ENCODE peak calls at places on chromosomes 13 and 19, in four cellular contexts. F is thoracic aorta, S is HCT116, H is endodermal cell. B is an unnamed sample.

GRCh38 chr13:98813993-98814392 is 61.5 kb upstream of the SLC15A1 start:
- DNase-seq in F (no peak), S (no peak), H (no peak), B (no peak)

GRCh38 chr19:3655402-3656072 is 28.9 kb upstream of the CACTIN start:
- DNase-seq in F (no peak), S (no peak), H (no peak), B (peak; percentile 94)

GRCh38 chr13:24274452-24274971 is 34.9 kb upstream of the C1QTNF9 start:
- DNase-seq in F (no peak), S (no peak), H (peak; percentile 25), B (no peak)

GRCh38 chr13:30334663-30335386 is 27.5 kb upstream of the KATNAL1 start:
- DNase-seq in F (no peak), S (peak; percentile 59), H (peak; percentile 73), B (no peak)

GRCh38 chr13:31627097-31627496 is 112.2 kb upstream of the RXFP2 start:
- DNase-seq in F (no peak), S (no peak), H (no peak), B (no peak)

GRCh38 chr13:50676602-50677001 is 166.9 kb downstream of the DLEU7 start:
- DNase-seq in F (no peak), S (no peak), H (peak; percentile 58), B (no peak)

GRCh38 chr13:90974249-90974954 is 373.1 kb upstream of the MIR17HG start:
- DNase-seq in F (no peak), S (no peak), H (no peak), B (no peak)

GRCh38 chr13:76668141-76668540 is 218.1 kb downstream of the KCTD12 start:
- DNase-seq in F (no peak), S (no peak), H (no peak), B (no peak)

GRCh38 chr19:54255105-54255775 is 1.8 kb downstream of the LILRB5 start:
- DNase-seq in F (no peak), S (no peak), H (peak; percentile 51), B (no peak)

GRCh38 chr19:8631425-8631819 is 989 bp downstream of the NFILZ start:
- DNase-seq in F (peak; percentile 35), S (no peak), H (peak; percentile 72), B (no peak)

GRCh38 chr19:31387662-31388175 is 38.5 kb upstream of the TSHZ3 start:
- DNase-seq in F (no peak), S (no peak), H (no peak), B (no peak)

GRCh38 chr13:78020861-78021260 is 102.2 kb upstream of the EDNRB start:
- DNase-seq in F (no peak), S (no peak), H (no peak), B (no peak)

GRCh38 chr13:29589234-29589633 is 6.3 kb downstream of the SLC7A1 start:
- DNase-seq in F (no peak), S (no peak), H (no peak), B (no peak)

GRCh38 chr13:113862191-113862765 is 1.6 kb downstream of the GAS6 start:
- DNase-seq in F (no peak), S (no peak), H (peak; percentile 59), B (no peak)

GRCh38 chr19:10353793-10354391 is 14.5 kb upstream of the ICAM3 start:
- DNase-seq in F (no peak), S (peak; percentile 32), H (peak; percentile 99), B (no peak)

GRCh38 chr13:25874907-25875306 is 176.9 kb downstream of the SHISA2 start:
- DNase-seq in F (no peak), S (no peak), H (no peak), B (no peak)

GRCh38 chr13:113916330-113916815 is 52.5 kb upstream of the GAS6 start:
- DNase-seq in F (no peak), S (no peak), H (no peak), B (no peak)

GRCh38 chr19:8220481-8220880 is 11.3 kb downstream of the CERS4 start:
- DNase-seq in F (no peak), S (no peak), H (no peak), B (no peak)

GRCh38 chr19:30356951-30357579 is 15.1 kb upstream of the ZNF536 start:
- DNase-seq in F (no peak), S (no peak), H (no peak), B (no peak)

GRCh38 chr13:95100525-95101121 is 200.6 kb downstream of the ABCC4 start:
- DNase-seq in F (no peak), S (no peak), H (no peak), B (peak; percentile 20)

GRCh38 chr19:44890366-44891015 is 563 bp upstream of the TOMM40 start:
- DNase-seq in F (peak; percentile 86), S (peak; percentile 100), H (peak; percentile 100), B (peak; percentile 100)

GRCh38 chr13:19070398-19070735 is 111.3 kb downstream of the TUBA3C start:
- DNase-seq in F (no peak), S (no peak), H (no peak), B (no peak)

GRCh38 chr19:11480927-11481776 is at the start of gene ELAVL3:
- DNase-seq in F (no peak), S (no peak), H (peak; percentile 68), B (no peak)

GRCh38 chr13:114038211-114038613 is 64.3 kb upstream of the C13orf46 start:
- DNase-seq in F (no peak), S (no peak), H (no peak), B (no peak)

GRCh38 chr19:49767380-49767779 is 579 bp downstream of the AP2A1 start:
- DNase-seq in F (no peak), S (no peak), H (peak; percentile 58), B (no peak)

GRCh38 chr13:34039678-34040077 is 221.7 kb downstream of the RFC3 start:
- DNase-seq in F (no peak), S (no peak), H (no peak), B (no peak)

GRCh38 chr13:60584976-60585375 is 188.0 kb downstream of the TDRD3 start:
- DNase-seq in F (no peak), S (no peak), H (peak; percentile 81), B (no peak)

GRCh38 chr13:112176746-112177119 is 109.8 kb downstream of the SOX1 start:
- DNase-seq in F (no peak), S (no peak), H (peak; percentile 37), B (no peak)

GRCh38 chr19:5642204-5642603 is 19.3 kb downstream of the SAFB start:
- DNase-seq in F (no peak), S (no peak), H (no peak), B (no peak)

GRCh38 chr19:3536429-3537100 is 2.4 kb upstream of the TEKTIP1 start:
- DNase-seq in F (no peak), S (no peak), H (no peak), B (no peak)

GRCh38 chr19:8251025-8251472 is 41.9 kb downstream of the CERS4 start:
- DNase-seq in F (peak; percentile 30), S (no peak), H (no peak), B (no peak)

GRCh38 chr13:70527553-70527952 is 419.3 kb upstream of the KLHL1 start:
- DNase-seq in F (no peak), S (no peak), H (no peak), B (no peak)

GRCh38 chr19:46975011-46975917 is 44.4 kb upstream of the NPAS1 start:
- DNase-seq in F (no peak), S (no peak), H (no peak), B (no peak)

GRCh38 chr13:59374720-59375119 is 789.0 kb downstream of the DIAPH3 start:
- DNase-seq in F (no peak), S (no peak), H (no peak), B (no peak)

GRCh38 chr13:33351324-33351723 is 65.8 kb upstream of the STARD13 start:
- DNase-seq in F (no peak), S (peak; percentile 27), H (no peak), B (no peak)

GRCh38 chr19:38850231-38850975 is 617 bp upstream of the HNRNPL start:
- DNase-seq in F (peak; percentile 100), S (peak; percentile 100), H (peak; percentile 100), B (peak; percentile 100)
- TF ChIP-seq CTCF in F (peak; percentile 49), S (no peak), H (peak; percentile 49), B (no peak)

GRCh38 chr19:16598848-16599247 is 26.6 kb upstream of the SLC35E1 start:
- DNase-seq in F (no peak), S (no peak), H (no peak), B (no peak)
- H3K4me3 ChIP-seq in F (no peak overlapping the region), S (no peak overlapping the region), H (no peak overlapping the region), B (no peak overlapping the region)

GRCh38 chr13:27919934-27920676 is at the start of gene PDX1:
- DNase-seq in F (no peak), S (no peak), H (peak; percentile 90), B (no peak)
- TF ChIP-seq CTCF in F (no peak), S (no peak), H (no peak), B (no peak)

DNA sequence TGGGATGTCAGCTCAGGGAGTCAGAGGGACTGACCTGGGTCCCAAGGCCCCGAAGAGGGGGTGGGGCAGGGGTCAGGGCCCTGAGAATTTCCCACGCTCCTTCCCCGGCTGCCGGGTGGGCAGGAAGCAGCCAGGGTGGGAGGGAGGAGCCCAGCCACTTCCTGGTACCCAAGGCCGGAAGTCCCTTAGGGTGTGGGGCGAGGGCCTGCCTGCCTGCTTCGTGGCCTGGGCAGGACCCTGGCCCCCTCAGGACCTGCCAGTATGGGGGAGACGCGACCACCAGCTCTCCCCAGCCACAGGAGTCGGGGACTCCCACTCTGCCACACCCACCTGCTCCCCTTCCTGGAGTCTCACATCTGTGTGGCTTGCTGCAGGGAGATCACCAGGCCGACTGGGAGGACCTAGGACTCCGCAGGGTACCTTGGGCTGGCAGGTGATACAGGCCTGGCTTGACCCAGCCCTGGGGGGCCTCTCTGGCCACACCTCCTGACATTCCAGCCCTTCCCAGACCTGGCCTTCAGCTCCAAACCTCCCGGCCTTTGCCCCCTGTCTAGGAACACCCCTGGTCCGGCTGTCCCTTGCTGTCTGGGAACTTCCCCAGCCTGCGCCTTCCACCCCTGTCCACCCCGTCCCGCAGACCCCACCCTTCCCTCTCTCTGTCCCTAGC is 9.8 kb upstream of the CIRBP start:
- DNase-seq in F (no peak), S (no peak), H (peak; percentile 92), B (no peak)
- H3K4me3 ChIP-seq in F (peak overlapping the region; percentile 59), S (peak overlapping the region; percentile 41), H (no peak overlapping the region), B (peak overlapping the region; percentile 4)

GRCh38 chr13:42064966-42065365 is 16.5 kb downstream of the DGKH start:
- DNase-seq in F (no peak), S (no peak), H (no peak), B (no peak)

GRCh38 chr13:42064259-42064658 is 15.8 kb downstream of the DGKH start:
- DNase-seq in F (no peak), S (no peak), H (no peak), B (no peak)

GRCh38 chr13:42068886-42069285 is 20.4 kb downstream of the DGKH start:
- DNase-seq in F (no peak), S (no peak), H (no peak), B (no peak)

GRCh38 chr13:42065414-42065813 is 17.0 kb downstream of the DGKH start:
- DNase-seq in F (no peak), S (no peak), H (no peak), B (no peak)

GRCh38 chr13:42066542-42066941 is 18.1 kb downstream of the DGKH start:
- DNase-seq in F (no peak), S (no peak), H (no peak), B (no peak)
- TF ChIP-seq CTCF in F (no peak), S (no peak), H (no peak), B (no peak)

B was measured in HFF-Myc.